ENCODE peak calls at places on chromosomes 11 and 22, in four cellular contexts. Z, M, U and A are unnamed samples.

GRCh38 chr22:29994027-29994715 is 86.1 kb upstream of the HORMAD2 start:
- DNase-seq in U (no peak), M (peak; percentile 95), Z (peak; percentile 76), A (no peak)

GRCh38 chr11:2095542-2095941 is 43.6 kb downstream of the IGF2 start:
- DNase-seq in M (no peak), Z (no peak), U (no peak), A (no peak)

GRCh38 chr11:113278481-113278880 is 35.9 kb upstream of the TTC12 start:
- DNase-seq in U (no peak), M (no peak), Z (no peak), A (no peak)

GRCh38 chr11:63840356-63841060 is 1.6 kb downstream of the MARK2 start:
- DNase-seq in M (no peak), U (no peak), Z (peak; percentile 3), A (no peak)

GRCh38 chr11:15197696-15198095 is 83.0 kb downstream of the INSC start:
- DNase-seq in U (no peak), M (peak; percentile 50), Z (no peak), A (no peak)

GRCh38 chr22:35437038-35437437 is 37.1 kb downstream of the MCM5 start:
- DNase-seq in M (no peak), U (no peak), Z (no peak), A (no peak)

GRCh38 chr11:64165482-64165841 is 451 bp downstream of the MACROD1 start:
- DNase-seq in U (no peak), M (no peak), Z (no peak), A (no peak)

GRCh38 chr11:35546317-35546716 is 20.9 kb upstream of the PAMR1 start:
- DNase-seq in M (no peak), Z (no peak), U (no peak), A (no peak)

GRCh38 chr11:108927791-108928545 is 263.1 kb downstream of the DDX10 start:
- DNase-seq in U (no peak), Z (no peak), M (peak; percentile 53), A (no peak)

GRCh38 chr22:21009638-21010425 is 5.1 kb upstream of the P2RX6 start:
- DNase-seq in U (no peak), M (peak; percentile 48), Z (peak; percentile 51), A (no peak)

GRCh38 chr11:128840137-128840536 is 27.0 kb downstream of the KCNJ1 start:
- DNase-seq in Z (no peak), M (no peak), U (no peak), A (no peak)

GRCh38 chr11:7599209-7599608 is 74.1 kb downstream of the CYB5R2 start:
- DNase-seq in M (no peak), Z (no peak), U (no peak), A (no peak)

GRCh38 chr11:110907629-110908028 is 195.4 kb upstream of the ARHGAP20 start:
- DNase-seq in Z (peak; percentile 98), U (peak; percentile 83), M (peak; percentile 99), A (peak; percentile 89)

GRCh38 chr11:117907276-117908110 is 21.7 kb downstream of the TMPRSS13 start:
- DNase-seq in M (peak; percentile 93), Z (peak; percentile 90), U (peak; percentile 16), A (peak; percentile 70)

GRCh38 chr22:19331975-19332374 is 40.5 kb upstream of the CLTCL1 start:
- DNase-seq in Z (no peak), U (no peak), M (no peak), A (no peak)
- H3K4me3 ChIP-seq in Z (no peak overlapping the region), U (no peak overlapping the region), M (no peak overlapping the region), A (no peak overlapping the region)

DNA sequence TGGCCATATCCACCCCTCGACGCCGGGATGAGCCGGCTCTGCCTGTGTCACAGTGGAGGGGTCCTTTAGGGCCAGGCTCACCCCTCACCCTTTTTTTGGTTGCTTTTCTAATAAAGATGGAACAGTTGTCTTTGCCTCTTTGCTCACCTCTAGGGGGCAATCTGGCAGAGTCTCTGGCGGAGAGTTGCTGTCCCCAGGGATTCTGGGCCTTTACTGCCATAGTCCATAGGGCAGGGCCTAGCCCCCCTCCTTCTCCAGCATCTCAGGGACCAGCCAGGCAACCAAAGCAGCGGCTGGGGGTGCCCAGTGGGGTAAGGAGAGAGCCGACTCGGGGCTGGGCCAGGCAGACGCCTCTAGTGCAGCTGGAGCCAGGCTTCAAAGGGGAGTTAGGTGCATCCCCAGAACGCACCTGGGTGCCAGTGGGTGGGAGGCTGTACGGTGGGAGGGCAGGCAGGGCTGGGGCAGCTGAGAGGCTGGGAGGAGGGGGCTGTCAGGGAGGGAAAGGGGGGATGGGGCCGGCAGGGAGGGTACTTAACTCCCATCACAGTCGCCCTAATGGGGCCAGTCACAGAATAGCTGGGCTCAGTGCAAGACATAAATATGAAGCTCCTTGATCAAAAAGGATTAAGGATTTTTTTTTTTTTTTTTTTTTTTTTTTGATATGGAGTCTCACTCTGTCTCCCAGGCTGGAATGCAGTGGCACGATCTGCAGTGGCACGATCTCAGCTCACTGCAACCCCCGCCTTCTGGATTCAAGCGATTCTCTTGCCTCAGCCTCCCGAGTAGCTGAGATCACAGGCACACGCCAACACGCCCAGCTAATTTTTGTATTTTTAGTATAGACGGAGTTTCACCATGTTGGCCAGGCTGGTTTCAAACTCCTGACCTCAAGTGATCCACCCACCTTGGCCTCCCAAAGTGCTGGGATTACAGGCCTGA is 2.5 kb upstream of the SUSD2 start:
- DNase-seq in M (no peak), Z (no peak), U (no peak), A (no peak)
- TF ChIP-seq CTCF in M (peak; percentile 40), Z (peak; percentile 56), U (peak; percentile 46), A (peak; percentile 50)

GRCh38 chr11:75449271-75449670 is 16.3 kb upstream of the KLHL35 start:
- DNase-seq in M (no peak), U (no peak), Z (no peak), A (no peak)

GRCh38 chr11:75453916-75454655 is 21.1 kb upstream of the KLHL35 start:
- DNase-seq in Z (peak; percentile 64), M (peak; percentile 89), U (peak; percentile 97), A (peak; percentile 32)

GRCh38 chr11:75450236-75450635 is 17.2 kb upstream of the KLHL35 start:
- DNase-seq in U (no peak), Z (no peak), M (no peak), A (no peak)

GRCh38 chr11:75449776-75450175 is 16.8 kb upstream of the KLHL35 start:
- DNase-seq in Z (no peak), M (no peak), U (no peak), A (no peak)

DNA sequence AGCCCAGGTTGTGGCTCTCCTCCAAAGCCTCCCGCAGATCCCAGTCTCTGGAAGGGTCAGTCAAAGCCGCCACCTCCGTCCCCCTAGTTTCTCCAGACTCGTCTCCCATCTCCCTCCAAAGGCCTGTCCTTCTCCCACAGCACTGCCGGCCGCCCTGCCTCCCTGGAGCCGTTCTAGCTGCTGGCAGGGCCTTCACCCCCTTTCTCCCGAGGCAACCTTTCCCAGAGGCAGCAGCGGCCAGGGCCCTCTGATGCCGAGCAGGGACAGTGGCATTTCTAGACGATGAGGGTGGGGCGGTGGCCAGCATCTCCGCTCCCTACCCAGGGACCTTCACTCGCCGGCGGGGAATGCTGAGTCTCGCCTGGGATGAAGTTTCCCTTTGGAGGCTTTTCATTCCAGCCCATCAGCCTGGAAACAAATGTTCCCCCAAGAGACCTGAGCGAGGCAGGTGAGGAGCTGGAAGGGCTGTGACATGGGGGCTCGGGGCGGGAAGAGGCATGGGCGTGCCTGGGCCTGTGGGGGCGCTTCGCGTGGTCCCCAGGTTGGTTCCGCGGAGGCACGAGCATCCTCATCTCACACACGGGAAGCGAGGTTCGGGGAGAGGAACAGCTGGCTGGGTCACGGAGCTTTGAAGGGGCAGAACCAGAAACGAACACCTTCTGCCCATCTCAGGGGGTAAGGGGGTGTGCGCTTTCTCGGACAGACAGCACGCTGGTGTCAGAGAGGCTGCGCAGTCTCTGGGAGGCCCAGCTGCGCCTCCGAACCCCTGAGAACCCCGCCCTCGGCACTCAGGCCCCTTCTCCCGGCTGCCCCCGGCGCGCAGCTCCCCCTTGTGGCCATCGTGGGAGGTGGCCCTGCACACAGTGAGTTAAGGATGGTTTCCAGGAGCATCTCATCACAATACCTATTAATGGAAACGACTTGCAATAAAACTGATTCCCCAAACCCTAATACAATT is 18.1 kb upstream of the KLHL35 start:
- DNase-seq in U (no peak), M (no peak), Z (no peak), A (no peak)
- H3K4me3 ChIP-seq in U (no peak overlapping the region), M (no peak overlapping the region), Z (no peak overlapping the region), A (no peak overlapping the region)

GRCh38 chr11:48020092-48020755 is 39.9 kb downstream of the PTPRJ start:
- DNase-seq in Z (no peak), U (no peak), M (no peak), A (no peak)
- TF ChIP-seq CTCF in Z (no peak), U (no peak), M (no peak), A (no peak)